ENCODE peak calls at places on chromosomes 6 and 20, in four cellular contexts. F is HepG2, I is GM12878, Q is K562. D is an unnamed sample.
A peak's percentile ranks its signal among the peaks of the same experiment; 100 is the strongest.

GRCh38 chr20:39775110-39775509 is 813.0 kb downstream of the DHX35 start:
- DNase-seq in I (no peak), F (no peak), Q (no peak), D (no peak)

GRCh38 chr6:144317736-144318135 is 32.6 kb downstream of the UTRN start:
- DNase-seq in I (no peak), Q (no peak), F (no peak), D (no peak)

GRCh38 chr20:24289737-24290481 is 179.5 kb upstream of the SYNDIG1 start:
- DNase-seq in F (no peak), I (no peak), Q (no peak), D (no peak)

GRCh38 chr20:40562031-40562430 is 127.0 kb downstream of the MAFB start:
- DNase-seq in F (no peak), Q (peak; percentile 36), I (no peak), D (peak; percentile 19)

GRCh38 chr6:26538572-26538902 is 371 bp downstream of the HMGN4 start:
- DNase-seq in I (no peak), Q (no peak), F (no peak), D (no peak)

GRCh38 chr6:53327017-53327395 is 21.7 kb downstream of the ELOVL5 start:
- DNase-seq in F (no peak), Q (no peak), I (no peak), D (no peak)

GRCh38 chr6:159788276-159788675 is 1.1 kb downstream of the TCP1 start:
- DNase-seq in F (no peak), I (no peak), Q (no peak), D (no peak)

GRCh38 chr6:48061630-48062029 is 49.4 kb downstream of the PTCHD4 start:
- DNase-seq in Q (no peak), F (no peak), I (no peak), D (no peak)

GRCh38 chr6:112501705-112502104 is 154.6 kb downstream of the RFPL4B start:
- DNase-seq in Q (no peak), F (no peak), I (no peak), D (no peak)

GRCh38 chr20:2295886-2296544 is at the start of gene TGM3:
- DNase-seq in F (no peak), I (no peak), Q (no peak), D (no peak)

GRCh38 chr20:24194133-24194532 is 205.6 kb upstream of the GGTLC1 start:
- DNase-seq in Q (no peak), I (no peak), F (no peak), D (no peak)

GRCh38 chr6:127869772-127870404 is 31.0 kb downstream of the THEMIS start:
- DNase-seq in F (no peak), Q (no peak), I (no peak), D (no peak)

GRCh38 chr20:11755071-11755881 is 162.4 kb upstream of the BTBD3 start:
- DNase-seq in F (no peak), Q (no peak), I (no peak), D (no peak)

GRCh38 chr20:2657674-2658073 is 5.2 kb downstream of the NOP56 start:
- DNase-seq in F (no peak), Q (no peak), I (no peak), D (no peak)

GRCh38 chr6:21987501-21987957 is 309.3 kb downstream of the PRL start:
- DNase-seq in Q (peak; percentile 77), I (peak; percentile 11), F (peak; percentile 5), D (peak; percentile 51)

GRCh38 chr6:88358846-88359245 is 192.7 kb upstream of the CNR1 start:
- DNase-seq in F (no peak), Q (no peak), I (no peak), D (no peak)

GRCh38 chr20:40160151-40160550 is 528.9 kb downstream of the MAFB start:
- DNase-seq in I (peak; percentile 7), Q (peak; percentile 25), F (peak; percentile 60), D (peak; percentile 55)

GRCh38 chr6:63572733-63573139 is 456 bp downstream of the LOC128125822 start:
- DNase-seq in I (no peak), Q (peak; percentile 36), F (no peak), D (no peak)

GRCh38 chr6:40387127-40387870 is 199.9 kb downstream of the LRFN2 start:
- DNase-seq in Q (no peak), I (no peak), F (no peak), D (no peak)

GRCh38 chr6:54729716-54730115 is 116.9 kb upstream of the FAM83B start:
- DNase-seq in Q (no peak), F (no peak), I (no peak), D (no peak)
- TF ChIP-seq HDAC2 in Q (no peak), F (no peak), I (no peak), D (no peak)

GRCh38 chr20:63373996-63374395 is 12.8 kb upstream of the CHRNA4 start:
- DNase-seq in F (no peak), Q (no peak), I (no peak), D (no peak)
- TF ChIP-seq REST in F (no peak), Q (no peak), I (no peak), D (no peak)

DNA sequence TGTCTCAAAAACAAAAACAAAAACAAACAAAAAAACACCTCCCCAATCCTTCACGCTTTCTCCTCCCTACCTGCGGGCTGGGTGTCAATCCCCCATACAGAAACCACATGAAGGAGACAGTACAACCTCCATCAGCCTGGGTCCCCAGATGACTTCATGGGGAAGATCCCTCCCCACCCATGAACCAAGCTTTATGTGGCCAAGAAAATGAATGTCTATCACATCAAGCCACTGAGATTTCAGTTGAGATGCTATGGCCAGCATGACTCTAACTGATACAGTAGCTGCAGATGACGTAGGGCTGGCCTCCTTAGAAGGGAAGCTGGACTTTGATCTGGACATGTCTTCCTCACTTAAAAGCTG is 21.2 kb upstream of the BNIP5 start:
- DNase-seq in Q (no peak), I (peak; percentile 63), F (no peak), D (no peak)
- TF ChIP-seq BHLHE40 in Q (no peak), I (peak; percentile 85), F (no peak), D (no peak)

DNA sequence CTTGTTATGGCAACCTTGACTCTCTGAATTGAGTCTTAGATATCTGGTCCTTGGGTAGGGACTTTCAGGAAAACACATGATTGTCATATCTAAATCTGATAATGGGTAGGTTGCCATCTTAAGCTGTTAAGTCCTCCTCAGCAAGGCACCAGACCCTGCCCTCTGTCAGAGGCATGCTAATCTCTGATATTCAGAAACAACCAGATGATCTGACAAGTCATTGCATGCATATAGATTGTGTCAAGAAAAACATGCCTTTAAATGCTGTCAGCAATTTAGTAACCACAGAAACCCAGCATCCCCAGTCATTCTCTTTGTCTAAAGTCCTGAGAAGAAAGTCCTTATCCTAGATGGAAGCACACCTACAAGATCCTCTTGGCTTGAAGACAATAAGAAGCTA is 149.1 kb downstream of the EDN1 start:
- DNase-seq in I (no peak), F (no peak), Q (no peak), D (no peak)
- TF ChIP-seq HDAC2 in I (no peak), F (no peak), Q (no peak), D (no peak)

DNA sequence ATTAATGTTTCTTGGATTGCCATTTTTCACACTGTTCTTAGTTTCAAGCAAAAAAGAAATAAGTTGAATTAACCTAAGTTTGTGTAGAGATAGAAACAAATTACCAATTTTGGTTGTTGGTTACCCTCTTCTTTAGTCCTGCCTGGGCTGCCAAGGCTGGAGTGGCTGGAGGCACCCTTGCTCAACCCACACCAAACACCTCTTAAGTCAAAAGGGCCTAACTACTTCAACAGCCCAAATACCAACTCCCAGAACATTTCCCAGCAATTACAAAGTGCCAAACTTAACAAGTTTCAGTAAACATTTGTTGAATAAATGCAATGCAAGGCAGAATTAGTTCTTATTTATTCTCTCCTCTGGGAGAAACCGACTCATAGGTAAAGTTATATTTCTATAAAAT is 38.1 kb upstream of the TMEM181 start:
- DNase-seq in Q (no peak), I (no peak), F (no peak), D (no peak)
- TF ChIP-seq REST in Q (no peak), I (no peak), F (no peak), D (no peak)

D was measured in A549.